ENCODE peak calls at places on chromosomes 1 and 21, in five cellular contexts. T is cardiac muscle cell, J is keratinocyte, H is epithelial cell of esophagus, Y is endothelial cell of umbilical vein. C is an unnamed sample.

GRCh38 chr1:159311679-159312078 is 9.5 kb downstream of the FCER1A start:
- DNase-seq in Y (no peak), H (no peak), J (no peak), T (no peak), C (no peak)

GRCh38 chr21:36700961-36701911 is 2.3 kb downstream of the SIM2 start:
- DNase-seq in T (peak), J (no peak), Y (no peak), H (no peak), C (no peak)

GRCh38 chr1:10710489-10710888 is 86.0 kb downstream of the CASZ1 start:
- DNase-seq in J (no peak), Y (no peak), T (no peak), H (no peak), C (no peak)

GRCh38 chr1:18015719-18016118 is 91.9 kb upstream of the IGSF21 start:
- DNase-seq in Y (no peak), J (no peak), T (no peak), H (no peak), C (no peak)

GRCh38 chr1:197674286-197674685 is 101.0 kb downstream of the DENND1B start:
- DNase-seq in J (no peak), Y (no peak), T (no peak), H (no peak), C (no peak)

GRCh38 chr1:95018602-95019369 is 54.0 kb downstream of the ALG14 start:
- DNase-seq in T (no peak), Y (peak), H (peak), J (no peak), C (no peak)

GRCh38 chr21:34609244-34609950 is 5.5 kb downstream of the RCAN1 start:
- DNase-seq in T (no peak), J (peak), H (peak), Y (no peak), C (no peak)

GRCh38 chr1:150149490-150150453 is at the start of gene PLEKHO1:
- DNase-seq in J (no peak), Y (peak), T (peak), H (peak), C (peak)

GRCh38 chr1:24425446-24425845 is 9.8 kb downstream of the NIPAL3 start:
- DNase-seq in J (no peak), T (no peak), H (no peak), Y (no peak), C (no peak)

GRCh38 chr1:150553392-150554085 is 4.3 kb downstream of the ADAMTSL4 start:
- DNase-seq in H (no peak), J (no peak), T (no peak), Y (no peak), C (no peak)

GRCh38 chr21:34858559-34858958 is 189.8 kb downstream of the CLIC6 start:
- DNase-seq in J (no peak), T (no peak), Y (no peak), H (no peak), C (no peak)

GRCh38 chr1:156743367-156744302 is 2.7 kb upstream of the MRPL24 start:
- DNase-seq in Y (no peak), J (no peak), T (no peak), H (no peak), C (no peak)

GRCh38 chr21:45987121-45987711 is 5.6 kb downstream of the COL6A1 start:
- DNase-seq in H (no peak), Y (no peak), J (no peak), T (no peak), C (no peak)

GRCh38 chr1:204116539-204116938 is 35.3 kb downstream of the ETNK2 start:
- DNase-seq in T (no peak), H (no peak), J (no peak), Y (no peak), C (no peak)

GRCh38 chr1:183870351-183871077 is 65.6 kb downstream of the RGL1 start:
- DNase-seq in Y (no peak), T (no peak), J (no peak), H (peak), C (no peak)

GRCh38 chr1:21318714-21319159 is 28.5 kb upstream of the ECE1 start:
- DNase-seq in T (peak), J (no peak), Y (no peak), H (no peak), C (no peak)

GRCh38 chr1:41664861-41665640 is 180.6 kb upstream of the EDN2 start:
- DNase-seq in J (peak), T (no peak), H (peak), Y (peak), C (peak)

GRCh38 chr1:17287377-17287776 is 20.6 kb upstream of the PADI4 start:
- DNase-seq in J (peak), T (no peak), H (peak), Y (no peak), C (peak)

GRCh38 chr1:27150183-27150582 is 4.7 kb downstream of the SLC9A1 start:
- DNase-seq in H (no peak), Y (no peak), J (no peak), T (no peak), C (no peak)

GRCh38 chr1:92804721-92805169 is 19.8 kb upstream of the EVI5 start:
- DNase-seq in T (peak), Y (peak), H (peak), J (peak), C (peak)

GRCh38 chr1:169102567-169102966 is 3.9 kb upstream of the ATP1B1 start:
- DNase-seq in J (peak), H (peak), T (peak), Y (peak), C (no peak)

GRCh38 chr1:64601207-64601606 is 131.3 kb downstream of the CACHD1 start:
- DNase-seq in Y (no peak), H (no peak), J (no peak), T (no peak), C (no peak)

GRCh38 chr1:186532481-186532880 is 71.6 kb upstream of the PDC start:
- DNase-seq in J (no peak), T (no peak), Y (no peak), H (no peak), C (no peak)

GRCh38 chr1:183515002-183515689 is 42.8 kb downstream of the SMG7 start:
- DNase-seq in Y (peak), H (peak), T (no peak), J (no peak), C (peak)

DNA sequence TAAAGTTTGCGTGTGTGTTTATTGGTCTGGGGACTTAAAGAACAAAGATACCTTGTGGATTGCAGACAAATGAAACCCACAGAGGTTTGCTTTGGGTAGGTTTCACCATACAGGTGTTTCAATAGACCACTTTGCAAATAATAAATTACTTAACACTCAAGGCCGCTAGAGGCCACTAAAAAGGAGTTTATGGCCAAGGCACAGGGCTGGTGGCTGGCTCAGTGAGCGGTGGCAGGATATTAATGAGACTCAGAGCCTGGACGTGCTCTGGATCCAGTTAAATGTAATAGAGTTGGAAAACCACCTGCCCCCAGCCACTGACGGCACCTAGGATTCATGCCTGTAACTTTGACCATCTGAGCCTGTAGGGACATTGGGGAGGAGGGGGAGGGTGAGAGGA is 44.5 kb downstream of the LRRC38 start:
- DNase-seq in H (peak), T (no peak), Y (no peak), J (no peak), C (no peak)
- TF ChIP-seq CTCF in H (no peak), T (no peak), Y (no peak), J (peak), C (no peak)

GRCh38 chr1:230865062-230865817 is 3.1 kb downstream of the C1orf198 start:
- DNase-seq in J (no peak), T (no peak), Y (no peak), H (no peak), C (no peak)

GRCh38 chr1:230867903-230868735 is at the start of gene C1orf198:
- DNase-seq in Y (peak), J (no peak), H (peak), T (peak), C (no peak)

GRCh38 chr1:230866171-230866811 is 2.0 kb downstream of the C1orf198 start:
- DNase-seq in H (no peak), J (no peak), Y (peak), T (no peak), C (no peak)

GRCh38 chr1:230868736-230869385 is 540 bp upstream of the C1orf198 start:
- DNase-seq in J (no peak), T (peak), H (peak), Y (peak), C (no peak)

DNA sequence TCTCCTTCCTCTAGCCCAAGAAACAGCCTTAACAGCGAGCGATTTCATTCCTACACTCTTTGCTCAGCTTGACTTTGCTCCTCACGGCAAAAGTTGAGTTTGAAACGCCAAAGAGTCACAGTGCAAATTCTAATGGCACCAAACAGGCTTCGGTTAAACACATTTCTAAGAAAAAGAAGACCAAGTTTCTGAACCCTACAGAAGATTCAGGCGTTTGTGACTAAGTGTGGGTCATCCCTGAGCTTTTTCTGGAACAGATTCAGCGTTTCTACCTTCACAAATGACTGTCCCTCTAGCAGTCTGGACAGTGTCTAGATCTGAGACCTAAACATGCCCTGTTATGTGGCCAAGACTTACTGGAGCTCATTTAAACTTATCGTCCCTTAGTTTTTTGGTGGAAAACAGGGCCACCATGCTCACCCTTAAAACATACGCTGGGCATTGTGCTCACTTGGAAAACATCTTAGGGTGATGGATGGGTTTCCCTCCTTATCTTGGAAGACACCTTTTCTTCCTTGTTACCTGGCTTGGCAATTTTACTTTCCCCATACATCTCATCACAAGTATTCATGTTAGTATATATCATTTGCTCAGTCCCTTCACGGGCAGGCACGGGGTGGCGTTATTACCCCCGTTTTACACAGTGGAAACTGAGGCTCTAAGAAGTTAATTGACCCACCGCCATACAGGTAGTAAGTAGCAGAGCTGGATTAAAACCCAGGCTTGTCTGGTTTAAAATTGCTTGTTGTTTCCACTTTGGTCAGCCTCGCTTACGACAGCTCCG is 1.0 kb downstream of the C1orf198 start:
- DNase-seq in Y (peak), J (no peak), T (no peak), H (peak), C (no peak)
- TF ChIP-seq CTCF in Y (no peak), J (no peak), T (no peak), H (no peak), C (no peak)

DNA sequence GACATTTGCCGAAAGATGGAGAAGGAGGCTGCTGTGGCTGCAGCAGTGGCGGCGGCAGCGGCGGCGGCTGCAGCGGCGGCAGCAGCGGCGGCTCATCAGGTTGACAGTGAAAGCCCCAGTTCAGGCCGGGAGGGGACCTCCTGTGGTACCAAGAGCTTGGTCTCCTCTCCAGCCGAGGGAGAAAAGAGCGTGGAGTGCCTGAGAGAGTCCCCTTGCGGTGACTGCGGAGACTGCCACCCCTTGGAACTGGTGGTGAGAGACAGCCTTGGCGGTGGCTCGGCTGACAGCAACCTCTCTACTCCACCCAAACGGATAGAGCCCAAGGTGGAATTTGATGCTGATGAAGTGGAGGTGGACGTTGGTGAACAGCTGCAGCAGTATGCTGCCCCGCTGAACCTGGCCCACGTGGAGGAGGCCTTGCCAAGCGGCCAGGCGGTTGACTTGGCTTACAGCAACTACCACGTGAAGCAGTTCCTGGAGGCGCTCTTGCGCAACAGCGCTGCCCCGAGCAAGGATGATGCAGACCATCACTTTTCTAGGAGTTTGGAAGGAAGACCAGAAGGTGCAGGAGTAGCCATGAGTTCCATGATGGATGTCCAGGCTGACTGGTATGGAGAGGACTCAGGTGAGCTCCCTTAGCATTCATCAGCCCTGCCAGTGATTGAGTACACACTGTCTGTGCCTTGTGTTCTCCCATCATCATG is 6.3 kb downstream of the ZBTB8B start:
- DNase-seq in H (no peak), T (peak), J (no peak), Y (no peak), C (no peak)
- TF ChIP-seq CTCF in H (no peak), T (peak), J (peak), Y (no peak), C (peak)

DNA sequence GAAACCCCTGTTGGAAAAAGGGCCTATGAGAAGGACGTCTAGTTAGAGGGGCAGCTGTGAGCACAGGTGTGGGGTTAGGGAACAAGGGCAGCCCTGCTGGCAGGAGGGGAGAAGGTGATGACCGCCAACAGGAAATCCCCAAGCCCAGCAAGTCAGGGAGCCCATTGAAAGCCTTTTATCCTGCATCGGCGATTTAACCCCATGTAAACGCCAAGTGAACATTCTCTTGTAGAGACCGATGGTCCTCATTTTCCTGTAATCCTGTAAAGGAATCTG is 1.1 kb upstream of the BSND start:
- DNase-seq in H (no peak), T (no peak), Y (no peak), J (no peak), C (no peak)
- TF ChIP-seq CTCF in H (no peak), T (no peak), Y (no peak), J (no peak), C (no peak)

GRCh38 chr21:21232320-21232719 is 234.1 kb downstream of the NCAM2 start:
- DNase-seq in Y (peak), H (peak), T (peak), J (no peak), C (no peak)
- TF ChIP-seq CTCF in Y (no peak), H (no peak), T (peak), J (peak), C (peak)

GRCh38 chr1:33050221-33051076 is 13.8 kb upstream of the AK2 start:
- DNase-seq in T (no peak), Y (no peak), H (peak), J (no peak), C (peak)
- TF ChIP-seq CTCF in T (peak), Y (no peak), H (peak), J (peak), C (no peak)

DNA sequence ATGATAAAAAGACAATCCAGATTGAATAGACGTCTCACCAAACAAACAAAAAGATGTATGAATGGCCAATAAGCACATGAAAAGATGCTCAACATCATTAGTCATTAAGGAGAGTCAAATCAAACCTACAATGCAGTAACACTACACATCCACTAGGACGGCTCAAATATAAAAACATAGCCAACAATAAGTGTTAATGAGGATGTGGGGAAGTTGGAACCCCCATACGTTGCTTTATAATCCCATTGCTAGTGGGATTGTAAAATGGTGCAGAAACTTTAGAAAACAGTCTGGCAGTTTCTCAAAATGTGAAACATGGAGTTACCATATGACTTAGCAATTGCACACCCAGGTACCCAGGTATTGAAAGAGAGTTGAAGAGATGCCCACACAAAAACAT is 14.7 kb upstream of the IL24 start:
- DNase-seq in Y (no peak), H (no peak), T (no peak), J (no peak), C (no peak)
- TF ChIP-seq CTCF in Y (no peak), H (no peak), T (no peak), J (no peak), C (no peak)

DNA sequence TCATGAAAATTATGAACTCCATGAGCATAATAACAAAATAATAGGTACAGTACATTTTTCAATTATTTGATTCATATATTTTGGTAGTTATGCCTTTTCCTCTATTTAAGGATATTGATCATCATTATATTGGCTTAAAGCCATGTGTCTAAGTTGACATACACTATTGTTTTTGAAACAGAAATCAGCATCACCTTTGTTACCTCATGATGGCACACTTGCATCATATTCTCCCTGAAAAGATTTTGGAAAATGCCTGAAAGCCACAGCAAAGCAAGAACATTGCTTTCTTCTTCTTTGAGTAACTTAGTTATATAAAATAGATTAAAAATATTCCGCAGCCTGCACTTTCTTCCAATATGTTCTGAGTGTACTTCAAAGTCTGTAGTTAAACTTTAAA is 33.3 kb downstream of the TMPRSS15 start:
- DNase-seq in H (no peak), Y (no peak), J (no peak), T (no peak), C (no peak)
- TF ChIP-seq CTCF in H (no peak), Y (no peak), J (no peak), T (no peak), C (no peak)

GRCh38 chr1:180916012-180916770 is 3.5 kb downstream of the KIAA1614 start:
- DNase-seq in J (no peak), H (no peak), Y (no peak), T (no peak), C (no peak)

GRCh38 chr1:180919183-180919700 is 6.5 kb downstream of the KIAA1614 start:
- DNase-seq in H (no peak), T (no peak), J (no peak), Y (no peak), C (no peak)

GRCh38 chr1:180916771-180917170 is 4.1 kb downstream of the KIAA1614 start:
- DNase-seq in H (no peak), Y (no peak), T (no peak), J (no peak), C (no peak)

GRCh38 chr1:180918519-180918918 is 5.8 kb downstream of the KIAA1614 start:
- DNase-seq in J (no peak), T (no peak), Y (no peak), H (no peak), C (no peak)

DNA sequence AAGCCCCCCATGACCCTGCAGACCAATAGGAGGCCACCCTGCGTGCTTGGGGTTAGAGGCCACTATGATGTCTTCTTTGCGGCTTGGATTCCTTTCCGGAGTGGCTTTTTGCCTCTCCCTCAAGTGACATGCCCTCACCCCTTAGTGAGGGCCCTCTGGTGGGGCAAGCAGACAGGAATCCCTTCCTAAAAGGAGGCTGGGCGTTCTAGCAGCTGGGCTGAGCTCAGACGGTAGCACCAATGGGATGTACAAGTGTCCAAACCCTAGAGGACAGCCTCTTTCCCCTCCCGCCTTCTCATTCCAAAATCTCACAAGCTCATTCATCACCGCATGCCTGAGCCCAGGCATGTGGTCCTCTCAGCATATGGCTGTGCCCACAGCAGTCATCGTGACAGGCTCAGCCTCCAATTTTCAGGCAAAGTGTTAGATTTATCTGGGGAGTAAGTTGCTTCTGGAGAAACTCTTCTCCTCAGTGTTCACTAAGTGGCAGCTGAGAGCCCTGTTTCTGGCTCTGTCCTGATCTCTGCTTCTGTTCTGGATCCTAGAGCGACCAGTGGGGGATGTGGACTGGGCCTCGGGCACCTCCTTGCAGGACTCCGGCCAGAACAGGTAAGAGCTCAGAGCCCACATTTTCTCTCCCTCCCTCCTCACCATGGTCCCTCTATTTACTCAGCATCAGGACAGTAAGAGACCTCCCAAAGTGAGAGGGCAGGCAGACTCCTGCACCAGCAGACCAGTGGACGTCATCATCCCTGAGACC is 4.8 kb downstream of the KIAA1614 start:
- DNase-seq in Y (no peak), T (no peak), H (no peak), J (no peak), C (no peak)
- TF ChIP-seq CTCF in Y (no peak), T (peak), H (no peak), J (peak), C (no peak)

C was measured in AG09309.